ENCODE peak calls at places on chromosomes 16 and 17, in ten cellular contexts. F, R, P, U, G, Q, C, D, O and I are unnamed samples.

GRCh38 chr16:82738699-82739098 is 111.9 kb downstream of the CDH13 start:
- DNase-seq in G (peak; percentile 55), C (no peak), Q (no peak), P (peak; percentile 4), F (no peak), D (peak; percentile 7), O (no peak), U (peak; percentile 23), R (no peak), I (no peak)

GRCh38 chr17:69300222-69300621 is 26.7 kb downstream of the ABCA5 start:
- DNase-seq in G (peak; percentile 34), U (no peak), C (no peak), P (no peak), D (no peak), F (no peak), R (no peak), Q (no peak), O (no peak), I (no peak)

GRCh38 chr17:64020068-64020766 is at the start of gene ICAM2:
- DNase-seq in G (no peak), F (peak; percentile 73), D (no peak), U (no peak), O (peak; percentile 83), C (peak; percentile 97), R (no peak), P (no peak), Q (peak; percentile 43), I (no peak)

GRCh38 chr16:15972046-15972868 is 22.8 kb downstream of the ABCC1 start:
- DNase-seq in O (no peak), G (no peak), D (no peak), P (peak; percentile 26), R (peak; percentile 62), C (no peak), Q (no peak), U (peak; percentile 67), F (no peak), I (no peak)

GRCh38 chr17:32007463-32008298 is 498 bp downstream of the LRRC37B start:
- DNase-seq in F (peak; percentile 43), G (peak; percentile 29), R (peak; percentile 48), O (peak; percentile 9), C (peak; percentile 28), D (peak; percentile 44), P (peak; percentile 24), Q (peak; percentile 26), U (peak; percentile 19), I (peak; percentile 30)

GRCh38 chr17:81340606-81341346 is 45.7 kb upstream of the SLC38A10 start:
- DNase-seq in F (no peak), C (no peak), G (peak; percentile 63), P (peak; percentile 29), R (no peak), D (no peak), U (no peak), Q (peak; percentile 57), O (no peak), I (peak; percentile 51)

GRCh38 chr17:68346448-68346847 is 55.2 kb downstream of the ARSG start:
- DNase-seq in C (peak; percentile 61), G (no peak), D (peak; percentile 82), P (no peak), Q (no peak), F (peak; percentile 34), U (no peak), O (peak; percentile 22), R (no peak), I (no peak)

GRCh38 chr17:57372156-57372555 is 115.8 kb downstream of the MSI2 start:
- DNase-seq in R (peak; percentile 89), P (peak; percentile 95), U (peak; percentile 66), Q (no peak), F (no peak), G (peak; percentile 60), O (no peak), C (no peak), D (no peak), I (no peak)

GRCh38 chr17:48074322-48075054 is 26.3 kb downstream of the NFE2L1 start:
- DNase-seq in O (peak; percentile 56), P (peak; percentile 95), C (peak; percentile 67), G (peak; percentile 87), F (peak; percentile 74), D (peak; percentile 85), U (peak; percentile 82), Q (peak; percentile 81), R (peak; percentile 80), I (peak; percentile 82)

GRCh38 chr16:71625113-71625850 is 702 bp upstream of the MARVELD3 start:
- DNase-seq in Q (no peak), R (no peak), U (no peak), G (no peak), D (no peak), F (no peak), O (no peak), C (no peak), P (no peak), I (no peak)

DNA sequence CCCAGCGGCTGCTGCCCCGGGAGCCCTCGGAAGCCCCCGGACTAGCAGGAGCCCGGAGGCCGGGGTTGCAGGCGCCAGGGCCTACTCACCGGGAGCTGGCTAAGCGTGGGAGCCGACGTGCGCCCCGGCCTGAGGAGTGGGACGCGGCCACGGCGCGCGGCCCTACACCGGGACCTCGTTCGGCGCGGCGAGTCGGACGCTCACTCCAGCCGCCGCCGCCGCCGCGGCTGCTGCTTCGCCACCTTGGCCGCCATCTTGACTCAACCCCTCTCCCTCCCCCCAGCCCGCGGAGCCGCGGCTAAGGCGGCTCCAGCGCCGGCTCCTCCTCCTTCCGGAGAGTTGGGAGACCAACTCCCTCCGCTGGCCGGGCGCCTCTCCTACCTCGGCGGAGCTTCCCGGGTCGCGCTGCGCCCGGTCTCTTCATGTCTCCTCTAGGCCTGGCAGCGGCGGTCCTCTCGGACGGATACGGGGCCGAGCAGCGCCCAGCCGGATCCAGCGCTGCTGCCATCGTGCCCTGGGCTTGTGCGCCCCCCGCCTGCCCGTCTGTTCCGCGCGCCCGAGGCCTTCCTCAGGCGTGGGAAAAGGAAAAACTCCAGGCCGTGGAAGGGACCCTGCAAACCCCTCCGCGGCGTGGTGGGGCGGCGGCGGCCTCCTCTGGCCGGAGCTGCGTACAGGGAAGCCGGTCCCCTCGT is at the start of gene NCOR1:
- DNase-seq in D (peak; percentile 97), P (peak; percentile 98), F (peak; percentile 97), U (peak; percentile 93), O (peak; percentile 75), R (peak; percentile 97), Q (peak; percentile 93), C (peak; percentile 82), G (peak; percentile 97), I (peak; percentile 92)
- H3K4me1 ChIP-seq in D (peaks cover 19% of the 10 kb centered on the region), P (peaks cover 32% of the 10 kb centered on the region), F (peaks cover 9% of the 10 kb centered on the region), U (peaks cover 6% of the 10 kb centered on the region), O (peaks cover 44% of the 10 kb centered on the region), R (peaks cover 34% of the 10 kb centered on the region), Q (peaks cover 18% of the 10 kb centered on the region), C (peaks cover 59% of the 10 kb centered on the region), G (peaks cover 21% of the 10 kb centered on the region), I (no peaks in the 10 kb centered on the region)

GRCh38 chr17:61175298-61176142 is 224.1 kb upstream of the TBX2 start:
- DNase-seq in O (no peak), D (no peak), F (no peak), Q (no peak), U (no peak), C (no peak), P (no peak), R (no peak), G (no peak), I (no peak)
- H3K4me1 ChIP-seq in O (no peaks in the 10 kb centered on the region), D (no peaks in the 10 kb centered on the region), F (peaks cover 6% of the 10 kb centered on the region), Q (no peaks in the 10 kb centered on the region), U (no peaks in the 10 kb centered on the region), C (no peaks in the 10 kb centered on the region), P (no peaks in the 10 kb centered on the region), R (no peaks in the 10 kb centered on the region), G (peaks cover 26% of the 10 kb centered on the region), I (peaks cover 13% of the 10 kb centered on the region)

GRCh38 chr17:79946352-79947231 is 89.1 kb downstream of the TBC1D16 start:
- DNase-seq in Q (no peak), G (no peak), F (peak; percentile 15), R (no peak), D (no peak), U (no peak), C (no peak), O (no peak), P (no peak), I (peak; percentile 7)
- H3K4me1 ChIP-seq in Q (no peaks in the 10 kb centered on the region), G (peaks cover 18% of the 10 kb centered on the region), F (peaks cover 7% of the 10 kb centered on the region), R (no peaks in the 10 kb centered on the region), D (peaks cover 32% of the 10 kb centered on the region), U (peaks cover 7% of the 10 kb centered on the region), C (peaks cover 10% of the 10 kb centered on the region), O (peaks cover 15% of the 10 kb centered on the region), P (no peaks in the 10 kb centered on the region), I (peaks cover 6% of the 10 kb centered on the region)

DNA sequence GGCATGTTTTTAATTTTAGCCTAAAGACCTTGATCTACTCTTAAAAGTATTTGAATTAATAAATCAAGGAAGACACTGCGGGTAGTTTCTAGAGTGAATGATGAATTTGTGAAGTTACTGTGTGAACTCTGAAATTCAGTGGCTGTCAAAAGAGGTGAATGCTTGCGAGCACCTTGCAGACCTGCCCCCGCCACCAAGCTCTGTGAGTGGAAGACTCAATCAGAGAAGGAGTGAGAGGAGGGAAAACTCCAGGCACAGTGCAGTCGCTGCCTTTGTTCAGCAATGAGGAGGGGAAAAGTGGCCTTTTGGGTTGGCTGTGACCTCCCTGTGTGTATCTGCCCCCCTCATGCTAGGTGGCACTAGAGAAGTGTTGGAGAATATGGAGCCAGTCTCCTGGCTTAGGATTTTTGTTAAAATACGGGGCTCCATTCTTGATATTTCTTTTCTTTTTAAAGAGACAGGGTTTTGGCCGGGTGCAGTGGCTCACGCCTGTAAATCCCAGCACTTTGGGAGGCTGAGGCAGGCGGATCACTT is 53.0 kb downstream of the LDHD start:
- DNase-seq in Q (no peak), U (no peak), F (no peak), O (no peak), C (no peak), R (no peak), P (no peak), G (no peak), D (no peak), I (no peak)
- H3K4me1 ChIP-seq in Q (peaks cover 10% of the 10 kb centered on the region), U (peaks cover 12% of the 10 kb centered on the region), F (peaks cover 15% of the 10 kb centered on the region), O (peaks cover 26% of the 10 kb centered on the region), C (peaks cover 33% of the 10 kb centered on the region), R (peaks cover 27% of the 10 kb centered on the region), P (peaks cover 22% of the 10 kb centered on the region), G (peaks cover 11% of the 10 kb centered on the region), D (peaks cover 8% of the 10 kb centered on the region), I (no peaks in the 10 kb centered on the region)

GRCh38 chr16:86303787-86304685 is 206.3 kb upstream of the FOXF1 start:
- DNase-seq in F (no peak), G (no peak), R (no peak), P (no peak), C (no peak), Q (no peak), D (no peak), U (peak; percentile 64), O (no peak), I (no peak)

GRCh38 chr16:86299882-86300490 is 210.3 kb upstream of the FOXF1 start:
- DNase-seq in O (no peak), Q (no peak), R (no peak), C (no peak), G (no peak), F (no peak), U (no peak), P (no peak), D (no peak), I (no peak)

GRCh38 chr16:86302710-86303109 is 207.6 kb upstream of the FOXF1 start:
- DNase-seq in U (no peak), R (no peak), C (no peak), G (no peak), D (no peak), P (no peak), O (no peak), Q (no peak), F (no peak), I (no peak)

GRCh38 chr16:86298166-86299131 is 211.9 kb upstream of the FOXF1 start:
- DNase-seq in G (no peak), U (peak; percentile 88), R (no peak), D (no peak), O (no peak), F (no peak), C (no peak), P (no peak), Q (no peak), I (no peak)

GRCh38 chr16:86300746-86301480 is 209.4 kb upstream of the FOXF1 start:
- DNase-seq in R (no peak), F (no peak), D (no peak), Q (no peak), U (peak; percentile 85), O (no peak), G (no peak), P (no peak), C (no peak), I (peak; percentile 24)
- H3K4me1 ChIP-seq in R (no peaks in the 10 kb centered on the region), F (no peaks in the 10 kb centered on the region), D (no peaks in the 10 kb centered on the region), Q (no peaks in the 10 kb centered on the region), U (peaks cover 65% of the 10 kb centered on the region), O (no peaks in the 10 kb centered on the region), G (peaks cover 37% of the 10 kb centered on the region), P (no peaks in the 10 kb centered on the region), C (no peaks in the 10 kb centered on the region), I (no peaks in the 10 kb centered on the region)